ENCODE peak calls at places on chromosomes 12 and 14, in six cellular contexts. T, L, U, B, Y and A are unnamed samples.

GRCh38 chr12:77833329-77833728 is 2.6 kb downstream of the NAV3 start:
- DNase-seq in T (no peak), L (no peak), U (no peak), B (no peak), Y (no peak), A (no peak)

GRCh38 chr12:126874427-126875026 is 1392.4 kb upstream of the TMEM132C start:
- DNase-seq in T (peak; percentile 4), L (no peak), U (peak; percentile 87), B (no peak), Y (peak; percentile 15), A (peak; percentile 40)

GRCh38 chr12:11876301-11876700 is 194.4 kb upstream of the BCL2L14 start:
- DNase-seq in T (no peak), L (no peak), U (no peak), B (no peak), Y (no peak), A (no peak)

GRCh38 chr12:94240171-94240570 is 91.8 kb downstream of the PLXNC1 start:
- DNase-seq in T (no peak), L (no peak), U (no peak), B (no peak), Y (no peak), A (no peak)

GRCh38 chr14:95413289-95414215 is 93.8 kb upstream of the CLMN start:
- DNase-seq in T (no peak), L (no peak), U (no peak), B (no peak), Y (no peak), A (no peak)

GRCh38 chr12:79012616-79013015 is 148.0 kb downstream of the SYT1 start:
- DNase-seq in T (peak; percentile 45), L (no peak), U (no peak), B (no peak), Y (no peak), A (no peak)

GRCh38 chr14:91177073-91177796 is 63.4 kb downstream of the DGLUCY start:
- DNase-seq in T (peak; percentile 38), L (peak; percentile 88), U (peak; percentile 73), B (no peak), Y (no peak), A (peak; percentile 59)

GRCh38 chr14:93751946-93752660 is 36.2 kb downstream of the PRIMA1 start:
- DNase-seq in T (no peak), L (no peak), U (no peak), B (no peak), Y (no peak), A (no peak)

GRCh38 chr12:7459973-7460372 is 16.0 kb upstream of the CD163L1 start:
- DNase-seq in T (no peak), L (no peak), U (no peak), B (no peak), Y (no peak), A (no peak)

GRCh38 chr12:14284189-14284722 is 81.2 kb upstream of the ATF7IP start:
- DNase-seq in T (no peak), L (no peak), U (peak; percentile 81), B (no peak), Y (no peak), A (no peak)

GRCh38 chr12:106288510-106289195 is 13.9 kb upstream of the TCP11L2 start:
- DNase-seq in T (peak; percentile 95), L (peak; percentile 69), U (peak; percentile 45), B (peak; percentile 84), Y (no peak), A (no peak)
- H3K27ac ChIP-seq in T (peak overlapping the region; percentile 74), L (no peak overlapping the region), U (peak overlapping the region; percentile 63), B (peak overlapping the region; percentile 95), Y (no peak overlapping the region), A (no peak overlapping the region)

GRCh38 chr14:100222219-100223093 is 16.5 kb upstream of the YY1 start:
- DNase-seq in T (no peak), L (peak; percentile 33), U (no peak), B (no peak), Y (no peak), A (no peak)
- H3K27ac ChIP-seq in T (no peak overlapping the region), L (no peak overlapping the region), U (peak overlapping the region; percentile 56), B (no peak overlapping the region), Y (no peak overlapping the region), A (no peak overlapping the region)

GRCh38 chr14:37571391-37571790 is 23.7 kb downstream of the FOXA1 start:
- DNase-seq in T (no peak), L (no peak), U (no peak), B (no peak), Y (no peak), A (no peak)

GRCh38 chr14:37563189-37563588 is 31.9 kb downstream of the FOXA1 start:
- DNase-seq in T (no peak), L (no peak), U (no peak), B (no peak), Y (no peak), A (no peak)

GRCh38 chr14:37566811-37567371 is 28.2 kb downstream of the FOXA1 start:
- DNase-seq in T (peak; percentile 30), L (peak; percentile 80), U (no peak), B (no peak), Y (no peak), A (no peak)

GRCh38 chr14:37569729-37570128 is 25.3 kb downstream of the FOXA1 start:
- DNase-seq in T (no peak), L (no peak), U (no peak), B (no peak), Y (no peak), A (no peak)

DNA sequence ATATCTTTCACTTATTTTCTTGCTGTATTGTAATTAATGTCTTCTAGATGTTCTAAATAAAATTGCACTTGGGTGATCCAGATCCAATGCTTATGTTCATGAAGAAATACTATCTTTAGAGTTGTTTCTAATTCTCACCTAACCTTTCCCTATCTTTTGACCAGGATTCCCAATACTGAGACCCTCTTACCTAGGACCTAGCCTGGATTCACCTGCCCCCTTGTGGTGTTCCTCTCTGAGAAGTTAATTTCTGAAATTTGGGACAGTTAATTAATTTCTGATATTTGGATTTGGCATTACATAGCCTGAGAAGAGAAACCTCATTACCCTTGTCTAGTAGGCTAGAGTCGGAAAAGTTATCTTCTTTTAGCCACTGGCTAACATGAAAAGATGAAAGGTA is 29.5 kb downstream of the FOXA1 start:
- DNase-seq in T (no peak), L (no peak), U (peak; percentile 2), B (no peak), Y (no peak), A (no peak)
- H3K27ac ChIP-seq in T (no peak overlapping the region), L (no peak overlapping the region), U (no peak overlapping the region), B (no peak overlapping the region), Y (no peak overlapping the region), A (no peak overlapping the region)

GRCh38 chr12:116263844-116264243 is 13.6 kb downstream of the MED13L start:
- DNase-seq in T (no peak), L (no peak), U (no peak), B (no peak), Y (no peak), A (no peak)
- H3K27ac ChIP-seq in T (no peak overlapping the region), L (no peak overlapping the region), U (no peak overlapping the region), B (no peak overlapping the region), Y (no peak overlapping the region), A (no peak overlapping the region)

GRCh38 chr12:54024127-54024526 is 4.1 kb upstream of the HOXC6 start:
- DNase-seq in T (no peak), L (no peak), U (no peak), B (no peak), Y (no peak), A (no peak)
- H3K27ac ChIP-seq in T (no peak overlapping the region), L (no peak overlapping the region), U (no peak overlapping the region), B (no peak overlapping the region), Y (peak overlapping the region; percentile 95), A (no peak overlapping the region)

GRCh38 chr14:103122578-103123127 is 608 bp upstream of the TNFAIP2 start:
- DNase-seq in T (no peak), L (peak; percentile 41), U (no peak), B (no peak), Y (no peak), A (no peak)

GRCh38 chr14:103121846-103122577 is 1.2 kb upstream of the TNFAIP2 start:
- DNase-seq in T (peak; percentile 66), L (peak; percentile 73), U (peak; percentile 90), B (no peak), Y (peak; percentile 87), A (no peak)

GRCh38 chr14:103123634-103124500 is 606 bp downstream of the TNFAIP2 start:
- DNase-seq in T (no peak), L (peak; percentile 49), U (peak; percentile 59), B (no peak), Y (peak; percentile 54), A (no peak)

GRCh38 chr14:103124501-103125001 is 1.3 kb downstream of the TNFAIP2 start:
- DNase-seq in T (no peak), L (no peak), U (no peak), B (no peak), Y (no peak), A (no peak)

DNA sequence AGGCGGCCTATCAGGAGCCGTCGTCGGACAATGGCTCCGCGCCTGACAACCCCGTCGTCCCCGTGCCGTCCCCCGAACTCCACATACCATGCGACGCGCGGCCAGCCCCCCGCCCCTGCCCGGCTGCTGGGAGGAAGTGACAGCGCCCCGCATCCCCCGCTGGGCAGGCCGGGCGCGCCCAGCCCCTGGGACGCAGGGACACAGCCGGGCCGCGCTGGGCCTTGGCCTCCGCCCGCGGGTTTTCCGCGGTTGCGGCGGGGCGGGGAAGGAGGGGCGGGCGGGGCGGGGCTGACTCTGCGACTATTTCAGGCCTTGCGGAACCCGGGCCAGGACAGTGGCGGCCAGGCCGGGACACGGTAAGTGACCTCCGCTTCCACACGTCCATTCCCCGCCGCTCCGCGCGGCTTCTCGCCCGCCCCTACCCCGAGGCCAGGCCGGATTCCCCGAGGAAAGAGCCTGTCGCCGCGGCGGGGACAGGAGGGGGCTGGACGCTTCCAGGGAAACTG is at the start of gene TNFAIP2:
- DNase-seq in T (no peak), L (no peak), U (peak; percentile 57), B (no peak), Y (peak; percentile 44), A (no peak)
- H3K27ac ChIP-seq in T (no peak within 1 kb of the TSS), L (peak within 1 kb of the TSS; percentile 42), U (peak within 1 kb of the TSS; percentile 81), B (peak within 1 kb of the TSS; percentile 11), Y (peak within 1 kb of the TSS; percentile 61), A (no peak within 1 kb of the TSS)

GRCh38 chr12:52146822-52147366 is 44.9 kb downstream of the KRT80 start:
- DNase-seq in T (no peak), L (no peak), U (no peak), B (no peak), Y (no peak), A (no peak)
- H3K27ac ChIP-seq in T (peak overlapping the region; percentile 100), L (peak overlapping the region; percentile 98), U (no peak overlapping the region), B (peak overlapping the region; percentile 98), Y (peak overlapping the region; percentile 69), A (no peak overlapping the region)

DNA sequence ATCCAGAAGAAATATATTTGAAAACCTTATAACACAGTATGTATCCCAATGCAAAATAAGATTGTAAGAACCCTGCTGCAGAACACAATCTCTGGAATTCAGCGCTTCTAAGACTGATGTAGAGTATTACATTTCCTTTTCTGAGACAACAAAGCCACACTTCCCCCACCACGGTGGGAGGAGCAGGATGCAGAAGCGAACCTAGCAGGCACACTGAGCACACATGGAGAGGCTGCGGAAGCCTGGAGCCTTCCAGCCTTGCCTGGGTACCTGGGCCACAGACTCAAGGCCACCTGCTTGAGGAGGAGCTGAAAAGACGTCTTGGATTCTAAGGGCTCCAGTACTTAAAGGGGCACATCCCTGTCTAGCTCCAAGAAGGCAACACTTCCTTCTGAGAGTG is 46.4 kb downstream of the TCHP start:
- DNase-seq in T (peak; percentile 38), L (peak; percentile 69), U (no peak), B (no peak), Y (no peak), A (no peak)
- H3K27ac ChIP-seq in T (peak overlapping the region; percentile 95), L (peak overlapping the region; percentile 30), U (no peak overlapping the region), B (peak overlapping the region; percentile 80), Y (peak overlapping the region; percentile 37), A (no peak overlapping the region)